ENCODE peak calls at places on chromosomes 6 and 20, in six cellular contexts. P, E, R, M, T and F are unnamed samples.
A peak's percentile ranks its signal among the peaks of the same experiment; 100 is the strongest.

GRCh38 chr20:46232575-46232974 is 75.7 kb downstream of the CDH22 start:
- DNase-seq in P (no peak), E (no peak), R (no peak), M (no peak), T (no peak), F (no peak)

GRCh38 chr6:127277878-127278843 is 11.5 kb downstream of the RNF146 start:
- DNase-seq in P (no peak), E (no peak), R (no peak), M (no peak), T (no peak), F (no peak)

GRCh38 chr6:117195728-117196127 is 69.6 kb upstream of the VGLL2 start:
- DNase-seq in P (no peak), E (no peak), R (no peak), M (no peak), T (no peak), F (no peak)

GRCh38 chr6:2127484-2127911 is 117.9 kb downstream of the GMDS start:
- DNase-seq in P (no peak), E (no peak), R (no peak), M (peak; percentile 41), T (no peak), F (no peak)

GRCh38 chr20:38156888-38157634 is 8.0 kb downstream of the TGM2 start:
- DNase-seq in P (no peak), E (no peak), R (no peak), M (no peak), T (peak; percentile 34), F (no peak)

GRCh38 chr6:105034470-105034869 is 77.6 kb downstream of the LIN28B start:
- DNase-seq in P (no peak), E (no peak), R (no peak), M (no peak), T (no peak), F (no peak)

GRCh38 chr20:17856024-17856564 is 112.5 kb downstream of the SNX5 start:
- DNase-seq in P (no peak), E (no peak), R (no peak), M (no peak), T (peak; percentile 28), F (no peak)

GRCh38 chr6:169046483-169047192 is 207.0 kb downstream of the THBS2 start:
- DNase-seq in P (no peak), E (no peak), R (no peak), M (no peak), T (peak; percentile 56), F (no peak)

GRCh38 chr6:131381052-131381451 is 192.0 kb upstream of the ARG1 start:
- DNase-seq in P (no peak), E (no peak), R (no peak), M (no peak), T (no peak), F (no peak)

GRCh38 chr6:70145178-70145577 is 157.7 kb downstream of the COL9A1 start:
- DNase-seq in P (no peak), E (no peak), R (no peak), M (no peak), T (no peak), F (no peak)

GRCh38 chr6:2917801-2918495 is 14.8 kb upstream of the SERPINB9 start:
- DNase-seq in P (no peak), E (no peak), R (no peak), M (no peak), T (no peak), F (no peak)

GRCh38 chr6:129598244-129599187 is 111.5 kb downstream of the ARHGAP18 start:
- DNase-seq in P (no peak), E (no peak), R (peak; percentile 38), M (no peak), T (peak; percentile 84), F (no peak)

GRCh38 chr6:132062626-132063025 is 111.5 kb upstream of the CCN2 start:
- DNase-seq in P (no peak), E (no peak), R (no peak), M (no peak), T (peak; percentile 33), F (no peak)

GRCh38 chr6:156060013-156060412 is 604.4 kb upstream of the NOX3 start:
- DNase-seq in P (no peak), E (no peak), R (peak; percentile 26), M (no peak), T (no peak), F (no peak)

GRCh38 chr20:10558635-10559187 is 115.1 kb downstream of the JAG1 start:
- DNase-seq in P (no peak), E (no peak), R (no peak), M (peak; percentile 27), T (peak; percentile 99), F (no peak)

GRCh38 chr6:44800171-44800671 is 412.7 kb downstream of the CDC5L start:
- DNase-seq in P (no peak), E (no peak), R (no peak), M (no peak), T (peak; percentile 65), F (peak; percentile 68)

GRCh38 chr20:63017826-63018411 is 11.2 kb upstream of the BHLHE23 start:
- DNase-seq in P (no peak), E (no peak), R (no peak), M (no peak), T (no peak), F (no peak)

GRCh38 chr6:27726620-27727023 is 185.6 kb downstream of the OR2B2 start:
- DNase-seq in P (no peak), E (no peak), R (no peak), M (no peak), T (peak; percentile 0), F (no peak)

GRCh38 chr6:127420558-127420957 is 38.6 kb downstream of the KIAA0408 start:
- DNase-seq in P (peak; percentile 18), E (peak; percentile 50), R (peak; percentile 28), M (peak; percentile 69), T (peak; percentile 97), F (peak; percentile 88)

GRCh38 chr6:20366082-20366834 is 35.4 kb upstream of the E2F3 start:
- DNase-seq in P (no peak), E (no peak), R (peak; percentile 66), M (peak; percentile 35), T (no peak), F (no peak)

GRCh38 chr6:108559884-108560462 is 744 bp upstream of the FOXO3 start:
- DNase-seq in P (no peak), E (no peak), R (no peak), M (no peak), T (peak; percentile 74), F (no peak)

GRCh38 chr6:15876406-15876805 is 213.6 kb upstream of the DTNBP1 start:
- DNase-seq in P (no peak), E (no peak), R (no peak), M (no peak), T (no peak), F (no peak)

GRCh38 chr6:43575105-43575771 is 600 bp downstream of the XPO5 start:
- DNase-seq in P (no peak), E (peak; percentile 4), R (no peak), M (no peak), T (peak; percentile 9), F (no peak)

GRCh38 chr6:113953346-113953745 is 17.6 kb downstream of the HDAC2 start:
- DNase-seq in P (no peak), E (no peak), R (no peak), M (no peak), T (peak; percentile 50), F (no peak)

GRCh38 chr20:32976746-32977145 is 27.5 kb downstream of the SUN5 start:
- DNase-seq in P (no peak), E (no peak), R (peak; percentile 35), M (no peak), T (no peak), F (no peak)

GRCh38 chr6:33276864-33277662 is at the start of gene B3GALT4:
- DNase-seq in P (peak; percentile 58), E (no peak), R (peak; percentile 62), M (peak; percentile 71), T (peak; percentile 68), F (no peak)

GRCh38 chr6:54206510-54206909 is 95.3 kb downstream of the MLIP start:
- DNase-seq in P (no peak), E (no peak), R (no peak), M (no peak), T (no peak), F (no peak)

GRCh38 chr6:21873562-21873961 is 280.0 kb downstream of the SOX4 start:
- DNase-seq in P (no peak), E (no peak), R (no peak), M (no peak), T (peak; percentile 96), F (no peak)

GRCh38 chr6:22366214-22366613 is 69.4 kb upstream of the PRL start:
- DNase-seq in P (no peak), E (no peak), R (no peak), M (no peak), T (peak; percentile 27), F (no peak)

GRCh38 chr6:118281291-118281690 is 266.8 kb upstream of the PLN start:
- DNase-seq in P (no peak), E (no peak), R (no peak), M (no peak), T (no peak), F (no peak)

GRCh38 chr6:137013031-137013430 is 31.7 kb downstream of the IL20RA start:
- DNase-seq in P (no peak), E (no peak), R (no peak), M (no peak), T (no peak), F (no peak)

GRCh38 chr6:65706436-65706835 is 590 bp downstream of the EYS start:
- DNase-seq in P (no peak), E (no peak), R (no peak), M (no peak), T (no peak), F (no peak)

GRCh38 chr20:2937902-2938301 is 64.6 kb downstream of the PTPRA start:
- DNase-seq in P (no peak), E (no peak), R (no peak), M (no peak), T (no peak), F (no peak)

GRCh38 chr20:32859961-32860360 is 1.2 kb downstream of the EFCAB8 start:
- DNase-seq in P (no peak), E (no peak), R (no peak), M (no peak), T (no peak), F (no peak)

GRCh38 chr20:59571591-59572314 is 32.6 kb upstream of the PHACTR3 start:
- DNase-seq in P (peak; percentile 53), E (peak; percentile 35), R (no peak), M (peak; percentile 8), T (peak; percentile 38), F (no peak)

GRCh38 chr6:36765943-36766648 is 68.5 kb downstream of the RAB44 start:
- DNase-seq in P (peak; percentile 82), E (peak; percentile 59), R (peak; percentile 60), M (peak; percentile 57), T (peak; percentile 76), F (no peak)

GRCh38 chr20:34437330-34437986 is 74.4 kb downstream of the ITCH start:
- DNase-seq in P (no peak), E (no peak), R (no peak), M (no peak), T (peak; percentile 74), F (no peak)

GRCh38 chr6:76644231-76644630 is 571.8 kb upstream of the IMPG1 start:
- DNase-seq in P (no peak), E (no peak), R (no peak), M (no peak), T (no peak), F (no peak)

GRCh38 chr20:34713194-34713943 is 9.2 kb downstream of the TP53INP2 start:
- DNase-seq in P (no peak), E (no peak), R (no peak), M (no peak), T (peak; percentile 100), F (peak; percentile 65)